ENCODE peak calls at places on chromosomes 12 and 14, in four cellular contexts. L is SK-MEL-5, W is left cardiac atrium, U is Right ventricle myocardium superior. K is an unnamed sample.
A peak's percentile ranks its signal among the peaks of the same experiment; 100 is the strongest.

GRCh38 chr14:49615776-49616175 is 4.7 kb downstream of the RPL36AL start:
- DNase-seq in L (no peak), W (no peak), U (no peak), K (no peak)

GRCh38 chr12:10197879-10198278 is 14.8 kb upstream of the GABARAPL1 start:
- DNase-seq in L (no peak), W (no peak), U (no peak), K (no peak)

GRCh38 chr12:11067514-11067913 is 5.4 kb upstream of the TAS2R46 start:
- DNase-seq in L (no peak), W (peak; percentile 34), U (no peak), K (no peak)

GRCh38 chr14:34498684-34499412 is 36.8 kb upstream of the SPTSSA start:
- DNase-seq in L (peak; percentile 68), W (no peak), U (no peak), K (peak; percentile 17)

GRCh38 chr14:64411001-64411400 is 22.8 kb downstream of the MTHFD1 start:
- DNase-seq in L (no peak), W (no peak), U (no peak), K (no peak)

GRCh38 chr14:100824156-100824555 is 1.8 kb upstream of the MEG3 start:
- DNase-seq in L (peak; percentile 35), W (peak; percentile 60), U (peak; percentile 74), K (no peak)

GRCh38 chr14:45201908-45202307 is 51.1 kb downstream of the MIS18BP1 start:
- DNase-seq in L (peak; percentile 51), W (no peak), U (no peak), K (peak; percentile 13)

GRCh38 chr14:89365071-89365801 is 51.8 kb downstream of the FOXN3 start:
- DNase-seq in L (no peak), W (no peak), U (no peak), K (no peak)

GRCh38 chr12:7116196-7116595 is 7.2 kb upstream of the C1RL start:
- DNase-seq in L (no peak), W (no peak), U (no peak), K (no peak)

GRCh38 chr12:120961604-120962486 is 16.5 kb upstream of the HNF1A start:
- DNase-seq in L (peak; percentile 32), W (peak; percentile 40), U (peak; percentile 62), K (no peak)

GRCh38 chr14:85416771-85417170 is 113.2 kb upstream of the FLRT2 start:
- DNase-seq in L (peak; percentile 10), W (no peak), U (no peak), K (peak; percentile 48)

GRCh38 chr14:52025310-52025709 is 36.0 kb downstream of the RTRAF start:
- DNase-seq in L (no peak), W (no peak), U (no peak), K (no peak)

GRCh38 chr12:55932546-55932919 is 1.6 kb downstream of the DGKA start:
- DNase-seq in L (no peak), W (no peak), U (no peak), K (no peak)

GRCh38 chr12:946212-946611 is 3.3 kb downstream of the RAD52 start:
- DNase-seq in L (no peak), W (no peak), U (no peak), K (no peak)

GRCh38 chr12:68613209-68613904 is 2.7 kb downstream of the RAP1B start:
- DNase-seq in L (no peak), W (no peak), U (no peak), K (no peak)

GRCh38 chr14:55973285-55973800 is 144.9 kb upstream of the PELI2 start:
- DNase-seq in L (no peak), W (no peak), U (no peak), K (no peak)

K was measured in foreskin melanocyte.